ENCODE peak calls at places on chromosomes 7 and 10, in nine cellular contexts. U, Y, Z, V, X, T, C, B and N are unnamed samples.

GRCh38 chr10:127003032-127003685 is 97.9 kb downstream of the DOCK1 start:
- DNase-seq in U (no peak), Y (no peak), Z (no peak), V (no peak), X (no peak), T (no peak), C (no peak), B (no peak), N (no peak)

GRCh38 chr7:67484244-67484751 is 487.7 kb downstream of the TYW1 start:
- DNase-seq in U (peak; percentile 41), Y (no peak), Z (peak; percentile 68), V (peak; percentile 87), X (peak; percentile 64), T (peak; percentile 20), C (peak; percentile 56), B (peak; percentile 85), N (peak; percentile 87)

GRCh38 chr10:89550509-89550908 is 15.1 kb upstream of the SLC16A12 start:
- DNase-seq in U (no peak), Y (no peak), Z (peak; percentile 65), V (no peak), X (no peak), T (no peak), C (no peak), B (no peak), N (no peak)

GRCh38 chr7:74101061-74101681 is 17.6 kb downstream of the LIMK1 start:
- DNase-seq in U (no peak), Y (no peak), Z (no peak), V (no peak), X (no peak), T (no peak), C (peak; percentile 13), B (no peak), N (peak; percentile 60)

GRCh38 chr7:148104924-148105323 is 485.6 kb upstream of the C7orf33 start:
- DNase-seq in U (no peak), Y (no peak), Z (no peak), V (no peak), X (no peak), T (no peak), C (no peak), B (no peak), N (no peak)

GRCh38 chr10:22631646-22632278 is 82.6 kb downstream of the PIP4K2A start:
- DNase-seq in U (no peak), Y (no peak), Z (no peak), V (no peak), X (no peak), T (peak; percentile 60), C (no peak), B (no peak), N (no peak)

GRCh38 chr7:2104107-2104710 is 128.5 kb downstream of the MAD1L1 start:
- DNase-seq in U (peak; percentile 93), Y (peak; percentile 59), Z (no peak), V (peak; percentile 90), X (peak; percentile 91), T (peak; percentile 46), C (peak; percentile 25), B (peak; percentile 89), N (no peak)

GRCh38 chr7:66047426-66047825 is 28.2 kb upstream of the ASL start:
- DNase-seq in U (no peak), Y (no peak), Z (no peak), V (no peak), X (peak; percentile 31), T (no peak), C (no peak), B (no peak), N (no peak)

GRCh38 chr10:117226813-117227451 is 14.0 kb upstream of the SLC18A2 start:
- DNase-seq in U (peak; percentile 20), Y (no peak), Z (no peak), V (peak; percentile 89), X (peak; percentile 72), T (no peak), C (peak; percentile 65), B (no peak), N (no peak)

GRCh38 chr10:110876000-110876399 is 4.3 kb downstream of the PDCD4 start:
- DNase-seq in U (no peak), Y (no peak), Z (no peak), V (no peak), X (no peak), T (no peak), C (no peak), B (no peak), N (no peak)

GRCh38 chr10:4934391-4934987 is 28.7 kb upstream of the AKR1C1 start:
- DNase-seq in U (no peak), Y (no peak), Z (no peak), V (no peak), X (no peak), T (no peak), C (no peak), B (no peak), N (no peak)

GRCh38 chr10:126749030-126749655 is 78.7 kb upstream of the C10orf90 start:
- DNase-seq in U (peak; percentile 11), Y (peak; percentile 40), Z (peak; percentile 6), V (peak; percentile 92), X (peak; percentile 55), T (peak; percentile 59), C (no peak), B (peak; percentile 90), N (no peak)

GRCh38 chr7:26188291-26188999 is 12.1 kb downstream of the HNRNPA2B1 start:
- DNase-seq in U (no peak), Y (no peak), Z (no peak), V (peak; percentile 53), X (no peak), T (no peak), C (no peak), B (no peak), N (no peak)

GRCh38 chr10:2980791-2981360 is 86.5 kb upstream of the PFKP start:
- DNase-seq in U (no peak), Y (no peak), Z (no peak), V (no peak), X (no peak), T (no peak), C (peak; percentile 52), B (no peak), N (no peak)

GRCh38 chr7:143480501-143480900 is 2.8 kb downstream of the TAS2R41 start:
- DNase-seq in U (no peak), Y (no peak), Z (no peak), V (no peak), X (no peak), T (no peak), C (peak; percentile 51), B (no peak), N (no peak)